ENCODE peak calls at places on chromosomes 2 and 18, in five cellular contexts. One of them, this sample, is unnamed.
A peak's percentile ranks its signal among the peaks of the same experiment; 100 is the strongest.

GRCh38 chr2:96977631-96978195 is 8.7 kb downstream of the FAM178B start:
- DNase-seq in fibroblast of the aortic adventitia: peak; percentile 22
- DNase-seq in A549: peak; percentile 35
- DNase-seq in SW480: peak; percentile 85
- DNase-seq in Right ventricle myocardium inferior: no peak
- DNase-seq in this sample: no peak

GRCh38 chr2:114127372-114127771 is 237.5 kb downstream of the ACTR3 start:
- DNase-seq in Right ventricle myocardium inferior: no peak
- DNase-seq in A549: no peak
- DNase-seq in SW480: no peak
- DNase-seq in fibroblast of the aortic adventitia: peak; percentile 47
- DNase-seq in this sample: no peak

GRCh38 chr2:218981390-218982311 is 3.3 kb downstream of the FEV start:
- DNase-seq in SW480: peak; percentile 70
- DNase-seq in A549: no peak
- DNase-seq in Right ventricle myocardium inferior: no peak
- DNase-seq in fibroblast of the aortic adventitia: no peak
- DNase-seq in this sample: no peak

GRCh38 chr2:25473131-25473530 is 131.4 kb upstream of the DNMT3A start:
- DNase-seq in fibroblast of the aortic adventitia: peak; percentile 52
- DNase-seq in A549: no peak
- DNase-seq in Right ventricle myocardium inferior: no peak
- DNase-seq in SW480: no peak
- DNase-seq in this sample: no peak

GRCh38 chr18:23540867-23541266 is 37.6 kb downstream of the RMC1 start:
- DNase-seq in fibroblast of the aortic adventitia: no peak
- DNase-seq in Right ventricle myocardium inferior: no peak
- DNase-seq in A549: no peak
- DNase-seq in SW480: no peak
- DNase-seq in this sample: no peak

GRCh38 chr2:147572622-147573021 is 272.2 kb upstream of the ACVR2A start:
- DNase-seq in fibroblast of the aortic adventitia: no peak
- DNase-seq in A549: no peak
- DNase-seq in Right ventricle myocardium inferior: no peak
- DNase-seq in SW480: no peak
- DNase-seq in this sample: no peak

GRCh38 chr18:13680612-13681011 is 45.7 kb downstream of the FAM210A start:
- DNase-seq in SW480: no peak
- DNase-seq in Right ventricle myocardium inferior: no peak
- DNase-seq in fibroblast of the aortic adventitia: no peak
- DNase-seq in A549: peak; percentile 7
- DNase-seq in this sample: no peak

GRCh38 chr18:58431215-58431614 is 197.7 kb downstream of the ALPK2 start:
- DNase-seq in SW480: no peak
- DNase-seq in Right ventricle myocardium inferior: no peak
- DNase-seq in A549: no peak
- DNase-seq in fibroblast of the aortic adventitia: no peak
- DNase-seq in this sample: no peak

GRCh38 chr2:82803307-82803706 is 1655.8 kb downstream of the SUCLG1 start:
- DNase-seq in fibroblast of the aortic adventitia: no peak
- DNase-seq in Right ventricle myocardium inferior: no peak
- DNase-seq in A549: no peak
- DNase-seq in SW480: no peak
- DNase-seq in this sample: no peak

GRCh38 chr18:24600076-24600654 is 139.7 kb downstream of the HRH4 start:
- DNase-seq in Right ventricle myocardium inferior: no peak
- DNase-seq in fibroblast of the aortic adventitia: peak; percentile 77
- DNase-seq in SW480: peak; percentile 67
- DNase-seq in A549: peak; percentile 3
- DNase-seq in this sample: no peak

GRCh38 chr18:48408111-48408726 is 964 bp downstream of the ZBTB7C start:
- DNase-seq in SW480: peak; percentile 9
- DNase-seq in Right ventricle myocardium inferior: no peak
- DNase-seq in A549: no peak
- DNase-seq in fibroblast of the aortic adventitia: no peak
- DNase-seq in this sample: no peak

GRCh38 chr2:42245392-42245791 is 76.2 kb downstream of the EML4 start:
- DNase-seq in Right ventricle myocardium inferior: no peak
- DNase-seq in SW480: no peak
- DNase-seq in A549: no peak
- DNase-seq in fibroblast of the aortic adventitia: peak; percentile 42
- DNase-seq in this sample: no peak

GRCh38 chr18:78561757-78562445 is 417.7 kb upstream of the SALL3 start:
- DNase-seq in Right ventricle myocardium inferior: no peak
- DNase-seq in SW480: no peak
- DNase-seq in fibroblast of the aortic adventitia: no peak
- DNase-seq in A549: no peak
- DNase-seq in this sample: no peak

GRCh38 chr2:141020346-141020745 is 1110.5 kb downstream of the LRP1B start:
- DNase-seq in A549: no peak
- DNase-seq in fibroblast of the aortic adventitia: no peak
- DNase-seq in SW480: no peak
- DNase-seq in Right ventricle myocardium inferior: no peak
- DNase-seq in this sample: no peak

GRCh38 chr2:178298785-178299212 is 104.5 kb downstream of the OSBPL6 start:
- DNase-seq in Right ventricle myocardium inferior: no peak
- DNase-seq in SW480: no peak
- DNase-seq in fibroblast of the aortic adventitia: peak; percentile 82
- DNase-seq in A549: no peak
- DNase-seq in this sample: no peak

GRCh38 chr18:28778706-28779105 is 601.8 kb upstream of the CDH2 start:
- DNase-seq in Right ventricle myocardium inferior: no peak
- DNase-seq in A549: no peak
- DNase-seq in fibroblast of the aortic adventitia: no peak
- DNase-seq in SW480: no peak
- DNase-seq in this sample: no peak

GRCh38 chr18:25517881-25518715 is 166.1 kb upstream of the ZNF521 start:
- DNase-seq in SW480: no peak
- DNase-seq in A549: no peak
- DNase-seq in Right ventricle myocardium inferior: no peak
- DNase-seq in fibroblast of the aortic adventitia: no peak
- DNase-seq in this sample: no peak

GRCh38 chr18:23158884-23159820 is 23.9 kb downstream of the CABLES1 start:
- DNase-seq in SW480: no peak
- DNase-seq in fibroblast of the aortic adventitia: no peak
- DNase-seq in A549: peak; percentile 21
- DNase-seq in Right ventricle myocardium inferior: no peak
- DNase-seq in this sample: no peak

GRCh38 chr2:122480381-122481243 is 725.2 kb downstream of the TSN start:
- DNase-seq in Right ventricle myocardium inferior: no peak
- DNase-seq in SW480: no peak
- DNase-seq in A549: no peak
- DNase-seq in fibroblast of the aortic adventitia: no peak
- DNase-seq in this sample: no peak

GRCh38 chr18:60411715-60412114 is 39.1 kb upstream of the MC4R start:
- DNase-seq in Right ventricle myocardium inferior: no peak
- DNase-seq in fibroblast of the aortic adventitia: no peak
- DNase-seq in SW480: no peak
- DNase-seq in A549: no peak
- DNase-seq in this sample: no peak

GRCh38 chr2:117128471-117128870 is 686.0 kb upstream of the DDX18 start:
- DNase-seq in fibroblast of the aortic adventitia: no peak
- DNase-seq in SW480: peak; percentile 14
- DNase-seq in A549: no peak
- DNase-seq in Right ventricle myocardium inferior: no peak
- DNase-seq in this sample: no peak

GRCh38 chr2:204126705-204127104 is 190.1 kb downstream of the ICOS start:
- DNase-seq in fibroblast of the aortic adventitia: no peak
- DNase-seq in SW480: no peak
- DNase-seq in Right ventricle myocardium inferior: no peak
- DNase-seq in A549: no peak
- DNase-seq in this sample: no peak

GRCh38 chr2:112710956-112711355 is 9.9 kb upstream of the NT5DC4 start:
- DNase-seq in fibroblast of the aortic adventitia: no peak
- DNase-seq in A549: no peak
- DNase-seq in Right ventricle myocardium inferior: no peak
- DNase-seq in SW480: no peak
- DNase-seq in this sample: no peak

GRCh38 chr2:77954931-77955330 is 432.8 kb upstream of the LRRTM4 start:
- DNase-seq in fibroblast of the aortic adventitia: no peak
- DNase-seq in Right ventricle myocardium inferior: no peak
- DNase-seq in SW480: no peak
- DNase-seq in A549: no peak
- DNase-seq in this sample: no peak

GRCh38 chr2:218894168-218895157 is 13.8 kb downstream of the WNT10A start:
- DNase-seq in fibroblast of the aortic adventitia: no peak
- DNase-seq in Right ventricle myocardium inferior: no peak
- DNase-seq in SW480: peak; percentile 63
- DNase-seq in A549: no peak
- DNase-seq in this sample: no peak

GRCh38 chr2:84704505-84705244 is 176.2 kb downstream of the TRABD2A start:
- DNase-seq in SW480: no peak
- DNase-seq in fibroblast of the aortic adventitia: peak; percentile 51
- DNase-seq in A549: no peak
- DNase-seq in Right ventricle myocardium inferior: no peak
- DNase-seq in this sample: no peak

GRCh38 chr2:238868616-238869292 is 20.9 kb downstream of the TWIST2 start:
- DNase-seq in Right ventricle myocardium inferior: peak; percentile 85
- DNase-seq in fibroblast of the aortic adventitia: peak; percentile 95
- DNase-seq in A549: peak; percentile 51
- DNase-seq in SW480: no peak
- DNase-seq in this sample: no peak

GRCh38 chr2:113240150-113240914 is 38.4 kb downstream of the PAX8 start:
- DNase-seq in fibroblast of the aortic adventitia: peak; percentile 97
- DNase-seq in SW480: peak; percentile 89
- DNase-seq in Right ventricle myocardium inferior: peak; percentile 95
- DNase-seq in A549: peak; percentile 74
- DNase-seq in this sample: no peak

GRCh38 chr2:160338891-160339290 is 138.8 kb upstream of the ITGB6 start:
- DNase-seq in fibroblast of the aortic adventitia: peak; percentile 67
- DNase-seq in SW480: no peak
- DNase-seq in Right ventricle myocardium inferior: peak; percentile 67
- DNase-seq in A549: no peak
- DNase-seq in this sample: no peak

GRCh38 chr2:10433948-10434884 is 13.9 kb downstream of the ODC1 start:
- DNase-seq in fibroblast of the aortic adventitia: no peak
- DNase-seq in SW480: peak; percentile 52
- DNase-seq in Right ventricle myocardium inferior: no peak
- DNase-seq in A549: no peak
- DNase-seq in this sample: no peak

GRCh38 chr2:56008661-56009411 is 85.3 kb upstream of the EFEMP1 start:
- DNase-seq in fibroblast of the aortic adventitia: peak; percentile 93
- DNase-seq in SW480: peak; percentile 11
- DNase-seq in A549: no peak
- DNase-seq in Right ventricle myocardium inferior: peak; percentile 68
- DNase-seq in this sample: no peak

GRCh38 chr18:74515620-74516231 is 18.6 kb upstream of the CNDP1 start:
- DNase-seq in SW480: peak; percentile 74
- DNase-seq in Right ventricle myocardium inferior: no peak
- DNase-seq in A549: no peak
- DNase-seq in fibroblast of the aortic adventitia: no peak
- DNase-seq in this sample: no peak

GRCh38 chr2:111117666-111118454 is 2.9 kb upstream of the BCL2L11 start:
- DNase-seq in Right ventricle myocardium inferior: peak; percentile 75
- DNase-seq in A549: peak; percentile 35
- DNase-seq in fibroblast of the aortic adventitia: peak; percentile 61
- DNase-seq in SW480: peak; percentile 50
- DNase-seq in this sample: no peak

GRCh38 chr18:22210331-22210754 is 41.0 kb downstream of the GATA6 start:
- DNase-seq in SW480: no peak
- DNase-seq in A549: no peak
- DNase-seq in Right ventricle myocardium inferior: no peak
- DNase-seq in fibroblast of the aortic adventitia: peak; percentile 94
- DNase-seq in this sample: no peak

GRCh38 chr2:43021791-43022500 is 204.5 kb downstream of the ZFP36L2 start:
- DNase-seq in SW480: peak; percentile 98
- DNase-seq in Right ventricle myocardium inferior: no peak
- DNase-seq in fibroblast of the aortic adventitia: no peak
- DNase-seq in A549: no peak
- DNase-seq in this sample: no peak

GRCh38 chr2:218344090-218344754 is 12.4 kb upstream of the CATIP start:
- DNase-seq in SW480: no peak
- DNase-seq in Right ventricle myocardium inferior: no peak
- DNase-seq in A549: no peak
- DNase-seq in fibroblast of the aortic adventitia: no peak
- DNase-seq in this sample: no peak

GRCh38 chr2:153509133-153509532 is 30.6 kb upstream of the RPRM start:
- DNase-seq in fibroblast of the aortic adventitia: no peak
- DNase-seq in SW480: no peak
- DNase-seq in A549: no peak
- DNase-seq in Right ventricle myocardium inferior: no peak
- DNase-seq in this sample: no peak

GRCh38 chr2:155372969-155373368 is 674.5 kb downstream of the KCNJ3 start:
- DNase-seq in A549: no peak
- DNase-seq in Right ventricle myocardium inferior: no peak
- DNase-seq in SW480: peak; percentile 30
- DNase-seq in fibroblast of the aortic adventitia: peak; percentile 33
- DNase-seq in this sample: no peak